ENCODE peak calls at places on chromosome 7, in seven cellular contexts. O is HCT116, F is HepG2, P is K562, S is SK-N-SH, H is GM12878, Y is H1. G is an unnamed sample.

GRCh38 chr7:44173911-44174693 is 15.1 kb downstream of the GCK start:
- DNase-seq in O (no peak), F (no peak), P (no peak), S (no peak), H (no peak), Y (no peak), G (no peak)

GRCh38 chr7:158442260-158442659 is 145.4 kb downstream of the PTPRN2 start:
- DNase-seq in O (peak; percentile 22), F (peak; percentile 27), P (no peak), S (no peak), H (no peak), Y (no peak), G (no peak)

GRCh38 chr7:84714765-84715164 is 472.1 kb downstream of the SEMA3D start:
- DNase-seq in O (no peak), F (no peak), P (peak; percentile 11), S (no peak), H (no peak), Y (no peak), G (no peak)

GRCh38 chr7:99111591-99111990 is 32.3 kb downstream of the SMURF1 start:
- DNase-seq in O (no peak), F (no peak), P (no peak), S (no peak), H (no peak), Y (no peak), G (no peak)

GRCh38 chr7:80445351-80445750 is 66.5 kb downstream of the GNAT3 start:
- DNase-seq in O (no peak), F (no peak), P (no peak), S (peak; percentile 15), H (no peak), Y (no peak), G (no peak)

GRCh38 chr7:142313528-142313927 is 55.7 kb upstream of the PRSS58 start:
- DNase-seq in O (no peak), F (no peak), P (no peak), S (no peak), H (no peak), Y (no peak), G (no peak)

GRCh38 chr7:70634610-70635068 is 497.3 kb upstream of the GALNT17 start:
- DNase-seq in O (no peak), F (no peak), P (peak; percentile 26), S (no peak), H (no peak), Y (no peak), G (no peak)

GRCh38 chr7:120021085-120021484 is 251.9 kb upstream of the KCND2 start:
- DNase-seq in O (no peak), F (no peak), P (no peak), S (no peak), H (no peak), Y (no peak), G (no peak)

GRCh38 chr7:66758964-66759628 is 18.6 kb downstream of the RABGEF1 start:
- DNase-seq in O (no peak), F (no peak), P (no peak), S (no peak), H (no peak), Y (no peak), G (no peak)

GRCh38 chr7:151592868-151593486 is 73.3 kb upstream of the RHEB start:
- DNase-seq in O (peak; percentile 47), F (no peak), P (no peak), S (no peak), H (no peak), Y (no peak), G (no peak)

GRCh38 chr7:153381275-153382119 is 621.9 kb downstream of the ACTR3B start:
- DNase-seq in O (no peak), F (peak; percentile 28), P (peak; percentile 80), S (peak; percentile 60), H (no peak), Y (peak; percentile 25), G (peak; percentile 51)

GRCh38 chr7:48004023-48004422 is 24.6 kb upstream of the HUS1 start:
- DNase-seq in O (no peak), F (no peak), P (no peak), S (no peak), H (no peak), Y (no peak), G (no peak)

GRCh38 chr7:82726038-82726800 is 282.6 kb upstream of the CACNA2D1 start:
- DNase-seq in O (no peak), F (no peak), P (no peak), S (no peak), H (no peak), Y (no peak), G (no peak)

GRCh38 chr7:88184848-88185304 is 35.0 kb downstream of the SRI start:
- DNase-seq in O (no peak), F (no peak), P (peak; percentile 56), S (no peak), H (peak; percentile 58), Y (no peak), G (no peak)

GRCh38 chr7:117385340-117386124 is 41.8 kb downstream of the ASZ1 start:
- DNase-seq in O (peak; percentile 37), F (no peak), P (no peak), S (peak; percentile 5), H (no peak), Y (no peak), G (no peak)

GRCh38 chr7:155809332-155809946 is 2.8 kb downstream of the SHH start:
- DNase-seq in O (no peak), F (no peak), P (no peak), S (no peak), H (no peak), Y (no peak), G (no peak)

GRCh38 chr7:1227814-1228534 is 4.7 kb upstream of the UNCX start:
- DNase-seq in O (no peak), F (no peak), P (no peak), S (no peak), H (no peak), Y (peak; percentile 57), G (no peak)

GRCh38 chr7:50335795-50336754 is 31.6 kb downstream of the IKZF1 start:
- DNase-seq in O (no peak), F (no peak), P (peak; percentile 82), S (peak; percentile 78), H (no peak), Y (no peak), G (no peak)

GRCh38 chr7:89661876-89662275 is 492.4 kb upstream of the STEAP1 start:
- DNase-seq in O (no peak), F (no peak), P (no peak), S (no peak), H (no peak), Y (no peak), G (no peak)

GRCh38 chr7:89666436-89666835 is 487.8 kb upstream of the STEAP1 start:
- DNase-seq in O (no peak), F (no peak), P (no peak), S (no peak), H (no peak), Y (no peak), G (no peak)
- TF ChIP-seq YY1 in O (no peak), F (no peak), P (no peak), S (no peak), H (no peak), Y (no peak), G (no peak)

DNA sequence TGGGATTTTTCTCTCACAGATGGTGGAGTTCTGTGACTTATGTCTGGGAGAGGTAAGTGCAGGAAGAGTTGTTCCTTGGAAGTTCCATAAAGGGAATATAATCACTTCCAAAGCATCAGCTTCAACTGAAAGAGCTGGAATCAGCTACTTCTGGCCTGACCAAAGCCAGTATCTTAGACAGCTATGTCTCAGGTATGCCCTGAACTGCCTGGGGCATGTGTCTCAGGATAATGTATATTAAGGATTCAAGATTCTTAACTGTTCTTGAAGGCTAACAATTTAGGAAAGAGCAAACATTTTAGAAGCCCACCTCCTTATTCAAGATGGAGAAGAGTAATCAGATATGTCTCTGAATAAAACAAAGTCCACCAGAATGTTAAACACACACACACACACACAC is 12.4 kb upstream of the NOBOX start:
- DNase-seq in O (no peak), F (no peak), P (no peak), S (no peak), H (no peak), Y (no peak), G (no peak)
- H3K9ac ChIP-seq in O (no peak overlapping the region), F (no peak overlapping the region), P (no peak overlapping the region), S (no peak overlapping the region), H (no peak overlapping the region), Y (no peak overlapping the region), G (no peak overlapping the region)

DNA sequence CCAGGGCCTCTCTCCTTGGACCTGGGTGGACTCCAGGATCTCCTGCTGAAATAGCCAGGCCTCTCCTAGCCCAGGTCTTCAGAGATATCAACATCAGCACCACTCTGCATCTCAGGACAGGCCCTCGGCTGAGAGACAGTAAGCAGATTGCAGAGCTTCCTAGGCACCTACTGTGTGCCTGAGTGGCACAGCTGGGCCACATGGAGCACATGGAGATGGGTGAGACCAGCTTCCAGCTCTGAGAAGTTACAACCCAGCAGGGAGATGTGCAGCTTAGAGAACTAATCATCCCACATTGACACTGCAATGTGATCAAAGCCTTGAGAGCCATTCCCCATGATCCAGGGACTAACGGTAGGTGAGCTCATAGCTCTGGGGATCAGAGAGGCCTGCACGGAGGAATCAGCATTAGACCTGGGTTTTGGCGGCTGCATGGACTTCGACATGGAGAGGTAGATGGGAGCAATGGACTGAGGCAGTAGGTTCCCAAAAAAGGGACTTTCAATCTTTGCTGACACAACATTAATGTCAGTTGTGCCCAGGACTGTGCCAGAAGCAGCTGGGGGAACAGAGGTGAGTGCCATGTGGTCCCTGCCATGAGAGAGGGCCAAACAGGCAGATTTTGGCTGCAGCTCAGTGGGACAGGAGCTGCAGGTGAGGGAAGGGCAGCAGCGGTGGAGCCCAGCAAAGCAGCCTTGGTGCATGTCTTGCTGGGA is 76.0 kb upstream of the LEP start:
- DNase-seq in O (no peak), F (no peak), P (no peak), S (no peak), H (no peak), Y (no peak), G (no peak)
- H3K27me3 ChIP-seq in O (peaks cover 8% of the 10 kb centered on the region), F (peaks cover 11% of the 10 kb centered on the region), P (peaks cover 70% of the 10 kb centered on the region), S (no peaks in the 10 kb centered on the region), H (peaks cover 24% of the 10 kb centered on the region), Y (peaks cover 61% of the 10 kb centered on the region), G (peaks cover 57% of the 10 kb centered on the region)

GRCh38 chr7:127997226-127997922 is 33.9 kb downstream of the LRRC4 start:
- DNase-seq in O (no peak), F (peak; percentile 23), P (no peak), S (no peak), H (no peak), Y (no peak), G (no peak)
- TF ChIP-seq YY1 in O (no peak), F (no peak), P (no peak), S (no peak), H (no peak), Y (no peak), G (no peak)

GRCh38 chr7:32163911-32164310 is 93.7 kb upstream of the PDE1C start:
- DNase-seq in O (no peak), F (no peak), P (no peak), S (no peak), H (no peak), Y (no peak), G (no peak)
- H3K9ac ChIP-seq in O (no peak overlapping the region), F (no peak overlapping the region), P (no peak overlapping the region), S (peak overlapping the region; percentile 55), H (no peak overlapping the region), Y (no peak overlapping the region), G (no peak overlapping the region)

DNA sequence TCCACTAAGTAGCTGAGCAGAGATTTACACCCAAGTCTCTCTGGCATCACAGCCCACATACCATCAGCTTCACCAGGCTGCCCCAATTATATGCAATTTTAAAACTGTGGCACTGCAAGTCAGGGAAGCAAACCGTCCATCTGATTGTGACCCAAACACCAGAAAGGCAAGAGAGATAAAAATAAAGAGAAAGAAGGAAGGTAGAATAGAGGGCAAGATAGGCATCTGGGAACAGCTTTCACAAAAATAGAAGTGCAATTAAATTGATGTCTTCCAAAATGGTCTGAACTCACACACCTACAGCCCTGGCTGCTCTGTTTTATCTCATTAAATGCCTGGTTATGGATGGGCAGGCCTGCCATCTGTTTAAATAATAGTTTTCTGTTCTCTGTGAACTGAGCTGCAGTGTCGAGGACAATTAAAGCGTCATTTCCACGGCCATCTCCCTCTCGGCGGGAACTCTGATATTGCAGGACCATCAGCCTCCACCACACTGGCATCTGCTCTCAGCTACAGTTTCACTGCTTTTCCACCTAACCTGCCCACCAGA is 509.1 kb downstream of the INHBA start:
- DNase-seq in O (no peak), F (no peak), P (no peak), S (peak; percentile 72), H (no peak), Y (no peak), G (no peak)
- H3K27me3 ChIP-seq in O (no peaks in the 10 kb centered on the region), F (no peaks in the 10 kb centered on the region), P (no peaks in the 10 kb centered on the region), S (no peaks in the 10 kb centered on the region), H (no peaks in the 10 kb centered on the region), Y (no peaks in the 10 kb centered on the region), G (no peaks in the 10 kb centered on the region)

G was measured in NT2/D1.